ENCODE peak calls at places on chromosomes 7 and 10, in four cellular contexts. E, F, S and O are unnamed samples.

GRCh38 chr7:131159961-131160361 is 167.7 kb upstream of the MKLN1 start:
- DNase-seq in E (no peak), F (peak; percentile 34), S (no peak), O (no peak)

GRCh38 chr7:141550694-141551079 is 523 bp upstream of the AGK start:
- DNase-seq in E (no peak), F (no peak), S (peak; percentile 25), O (no peak)

GRCh38 chr7:24419070-24419469 is 135.1 kb downstream of the NPY start:
- DNase-seq in E (no peak), F (peak; percentile 27), S (peak; percentile 11), O (no peak)

GRCh38 chr7:131895541-131896173 is 339.2 kb upstream of the PODXL start:
- DNase-seq in E (no peak), F (peak; percentile 73), S (no peak), O (no peak)

GRCh38 chr7:108585843-108586242 is 16.2 kb downstream of the DNAJB9 start:
- DNase-seq in E (no peak), F (no peak), S (no peak), O (no peak)

GRCh38 chr7:82704121-82704520 is 260.5 kb upstream of the CACNA2D1 start:
- DNase-seq in E (no peak), F (no peak), S (peak; percentile 27), O (no peak)

GRCh38 chr10:91579351-91579985 is 53.4 kb downstream of the PPP1R3C start:
- DNase-seq in E (no peak), F (no peak), S (no peak), O (no peak)

GRCh38 chr10:43734716-43735115 is 86.0 kb upstream of the ZNF32 start:
- DNase-seq in E (no peak), F (no peak), S (no peak), O (no peak)

GRCh38 chr7:122304604-122304975 is at the start of gene FEZF1:
- DNase-seq in E (no peak), F (peak; percentile 69), S (no peak), O (no peak)

GRCh38 chr7:43639858-43640491 is 57.1 kb downstream of the STK17A start:
- DNase-seq in E (no peak), F (no peak), S (no peak), O (no peak)

GRCh38 chr10:108112218-108112617 is 947.7 kb upstream of the SORCS1 start:
- DNase-seq in E (no peak), F (no peak), S (no peak), O (no peak)

GRCh38 chr10:79025113-79025832 is 43.5 kb upstream of the ZMIZ1 start:
- DNase-seq in E (no peak), F (no peak), S (peak; percentile 93), O (peak; percentile 8)

GRCh38 chr7:2087744-2088143 is 145.0 kb downstream of the MAD1L1 start:
- DNase-seq in E (no peak), F (no peak), S (no peak), O (no peak)